ENCODE peak calls at places on chromosomes 7 and 10, in five cellular contexts. R is endodermal cell, V is dorsolateral prefrontal cortex, O is esophagus squamous epithelium, X is IMR-90. S is an unnamed sample.

GRCh38 chr7:55132890-55133551 is 114.2 kb downstream of the EGFR start:
- DNase-seq in R (no peak), V (no peak), O (no peak), X (peak), S (peak)

GRCh38 chr10:104085801-104086400 is at the start of gene COL17A1:
- DNase-seq in R (no peak), V (no peak), O (no peak), X (no peak), S (peak)

GRCh38 chr10:18404530-18404929 is 246.9 kb downstream of the NSUN6 start:
- DNase-seq in R (no peak), V (no peak), O (no peak), X (no peak), S (no peak)

GRCh38 chr10:120184547-120185337 is 272.3 kb upstream of the PLPP4 start:
- DNase-seq in R (peak), V (no peak), O (no peak), X (no peak), S (no peak)

GRCh38 chr7:37901236-37901827 is 15.3 kb downstream of the SFRP4 start:
- DNase-seq in R (no peak), V (no peak), O (no peak), X (peak), S (peak)

GRCh38 chr7:91446819-91447218 is 182.6 kb downstream of the FZD1 start:
- DNase-seq in R (no peak), V (no peak), O (no peak), X (no peak), S (no peak)

GRCh38 chr7:99024066-99024465 is 119.8 kb downstream of the SMURF1 start:
- DNase-seq in R (no peak), V (no peak), O (no peak), X (no peak), S (no peak)

GRCh38 chr10:101694674-101695403 is at the start of gene FBXW4:
- DNase-seq in R (peak), V (no peak), O (no peak), X (peak), S (peak)

GRCh38 chr10:15214237-15214636 is 45.7 kb upstream of the NMT2 start:
- DNase-seq in R (no peak), V (no peak), O (no peak), X (no peak), S (no peak)

GRCh38 chr7:77202544-77202976 is 2.9 kb upstream of the FGL2 start:
- DNase-seq in R (no peak), V (no peak), O (no peak), X (no peak), S (no peak)

GRCh38 chr10:122648599-122649428 is 50.8 kb downstream of the C10orf120 start:
- DNase-seq in R (peak), V (peak), O (no peak), X (peak), S (peak)

GRCh38 chr7:132655071-132655761 is 78.9 kb upstream of the PLXNA4 start:
- DNase-seq in R (peak), V (peak), O (no peak), X (no peak), S (no peak)

GRCh38 chr10:85916999-85917573 is 449.5 kb downstream of the GRID1 start:
- DNase-seq in R (no peak), V (no peak), O (no peak), X (no peak), S (no peak)

GRCh38 chr7:83987764-83988163 is 206.8 kb downstream of the SEMA3A start:
- DNase-seq in R (no peak), V (no peak), O (no peak), X (no peak), S (no peak)

GRCh38 chr7:134761206-134761786 is 18.1 kb upstream of the CALD1 start:
- DNase-seq in R (no peak), V (no peak), O (no peak), X (no peak), S (no peak)

GRCh38 chr7:76057813-76058145 is 9.9 kb downstream of the MDH2 start:
- DNase-seq in R (no peak), V (no peak), O (no peak), X (no peak), S (no peak)

GRCh38 chr7:27121656-27122055 is 8.9 kb downstream of the HOXA4 start:
- DNase-seq in R (no peak), V (no peak), O (no peak), X (peak), S (no peak)
- H3K27ac ChIP-seq in R (no peak), V (no peak), O (peak), X (peak), S (no peak)

GRCh38 chr10:47383254-47384147 is 592 bp downstream of the ZNF488 start:
- DNase-seq in R (peak), V (no peak), O (no peak), X (no peak), S (peak)
- TF ChIP-seq CTCF in R (no peak), V (no peak), O (no peak), X (no peak), S (no peak)

GRCh38 chr7:101911011-101911799 is 93.8 kb downstream of the CUX1 start:
- DNase-seq in R (no peak), V (no peak), O (no peak), X (peak), S (no peak)
- H3K27ac ChIP-seq in R (no peak), V (no peak), O (peak), X (peak), S (peak)

GRCh38 chr10:118545381-118545780 is 50.1 kb downstream of the PRLHR start:
- DNase-seq in R (no peak), V (no peak), O (no peak), X (no peak), S (no peak)
- TF ChIP-seq CTCF in R (no peak), V (no peak), O (no peak), X (no peak), S (no peak)

GRCh38 chr7:140695381-140695780 is 1.1 kb upstream of the NDUFB2 start:
- DNase-seq in R (no peak), V (no peak), O (no peak), X (no peak), S (no peak)
- H3K27ac ChIP-seq in R (no peak), V (peak), O (no peak), X (no peak), S (no peak)

GRCh38 chr7:19709249-19709578 is 377 bp upstream of the POLR1F start:
- DNase-seq in R (no peak), V (no peak), O (no peak), X (no peak), S (no peak)
- TF ChIP-seq CTCF in R (no peak), V (no peak), O (no peak), X (no peak), S (peak)

DNA sequence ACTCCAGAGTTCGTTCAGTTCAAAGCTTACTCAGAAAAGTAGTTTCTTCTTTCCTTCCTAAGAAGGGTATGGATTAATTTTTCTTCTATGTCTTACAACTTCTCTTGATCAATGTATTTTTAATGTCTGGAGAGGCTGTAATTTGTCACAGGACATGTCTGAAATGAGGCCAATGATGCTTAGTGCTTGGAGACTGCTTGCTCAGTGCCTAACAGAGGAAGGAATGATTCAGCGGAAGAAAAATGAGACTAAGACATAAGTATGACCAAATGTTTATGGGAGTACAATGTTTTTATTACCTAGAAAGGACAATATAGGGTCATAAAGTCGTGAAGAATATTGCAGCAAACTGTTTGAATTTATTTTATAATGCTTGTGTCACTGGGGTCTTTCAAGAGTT is 43.3 kb downstream of the GPR37 start:
- DNase-seq in R (no peak), V (no peak), O (no peak), X (peak), S (no peak)
- H3K27ac ChIP-seq in R (no peak), V (peak), O (no peak), X (peak), S (no peak)

GRCh38 chr7:148289630-148290029 is 300.9 kb upstream of the C7orf33 start:
- DNase-seq in R (no peak), V (no peak), O (no peak), X (no peak), S (no peak)

GRCh38 chr7:148290451-148291005 is 300.0 kb upstream of the C7orf33 start:
- DNase-seq in R (peak), V (no peak), O (no peak), X (no peak), S (no peak)

GRCh38 chr7:148287538-148287937 is 303.0 kb upstream of the C7orf33 start:
- DNase-seq in R (no peak), V (no peak), O (no peak), X (no peak), S (no peak)

GRCh38 chr7:148288592-148289151 is 301.9 kb upstream of the C7orf33 start:
- DNase-seq in R (no peak), V (no peak), O (no peak), X (no peak), S (no peak)

DNA sequence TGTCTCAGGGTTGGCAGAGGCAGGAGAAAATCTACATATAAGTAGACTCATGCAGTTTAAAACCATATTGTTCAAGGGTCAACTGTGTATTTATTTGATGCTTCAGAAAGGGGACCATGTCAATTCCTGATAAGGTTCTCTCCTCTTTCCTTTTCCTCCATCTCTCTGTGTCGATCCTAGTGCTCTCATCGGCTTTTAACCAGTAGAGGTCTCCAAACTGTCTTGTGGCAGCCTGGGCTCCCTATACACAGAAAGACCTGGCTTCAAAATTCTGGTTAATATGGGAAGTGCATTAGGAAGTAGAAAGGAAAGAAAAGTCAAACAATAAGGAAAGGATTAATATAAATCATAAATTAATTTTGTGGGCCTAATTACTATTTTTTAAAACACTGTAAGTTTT is 304.4 kb upstream of the C7orf33 start:
- DNase-seq in R (no peak), V (no peak), O (no peak), X (no peak), S (peak)
- TF ChIP-seq CTCF in R (peak), V (peak), O (peak), X (no peak), S (peak)

GRCh38 chr7:716212-716611 is 10.3 kb upstream of the DNAAF5 start:
- DNase-seq in R (no peak), V (no peak), O (no peak), X (no peak), S (no peak)
- H3K27ac ChIP-seq in R (no peak), V (no peak), O (no peak), X (no peak), S (peak)

DNA sequence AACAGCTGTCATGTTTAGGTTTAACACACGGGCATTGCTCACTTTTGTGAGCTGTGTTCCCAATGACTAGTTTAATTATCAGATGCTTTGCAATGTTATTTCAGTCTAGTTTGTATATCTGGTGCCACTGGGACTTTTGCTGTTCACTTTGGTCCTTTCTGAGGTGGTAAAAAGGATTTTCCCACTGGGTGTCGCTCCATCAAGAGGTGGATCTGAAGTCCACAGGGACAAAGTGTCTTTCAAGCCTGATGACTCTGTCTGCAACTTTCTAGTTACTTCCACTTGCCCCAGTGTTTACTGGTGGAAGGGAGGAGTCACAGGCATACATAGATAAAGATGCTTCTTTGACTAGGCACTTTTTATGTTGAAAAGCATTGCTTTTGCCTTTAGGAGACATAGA is 242.2 kb downstream of the HGF start:
- DNase-seq in R (no peak), V (no peak), O (no peak), X (no peak), S (no peak)
- TF ChIP-seq CTCF in R (peak), V (no peak), O (no peak), X (no peak), S (no peak)

S was measured in RWPE1.